ENCODE peak calls at places on chromosomes 11 and 22, in four cellular contexts. X is tibial artery, C is AG10803, K is fibroblast of lung. I is an unnamed sample.

GRCh38 chr11:13415201-13415600 is 47.8 kb downstream of the BTBD10 start:
- DNase-seq in X (no peak), C (no peak), K (no peak), I (no peak)

GRCh38 chr11:98115873-98116272 is 904.9 kb upstream of the CNTN5 start:
- DNase-seq in X (no peak), C (no peak), K (no peak), I (no peak)

GRCh38 chr11:84719935-84720577 is 907.1 kb downstream of the DLG2 start:
- DNase-seq in X (no peak), C (no peak), K (no peak), I (no peak)

GRCh38 chr11:64227405-64227956 is 1.4 kb downstream of the NUDT22 start:
- DNase-seq in X (no peak), C (no peak), K (peak; percentile 27), I (no peak)

GRCh38 chr11:125063429-125064043 is 431 bp downstream of the SLC37A2 start:
- DNase-seq in X (no peak), C (no peak), K (no peak), I (no peak)

GRCh38 chr22:37000676-37001534 is 18.3 kb downstream of the TST start:
- DNase-seq in X (no peak), C (no peak), K (no peak), I (no peak)

GRCh38 chr11:104625246-104625645 is 273.0 kb downstream of the CASP12 start:
- DNase-seq in X (no peak), C (peak; percentile 17), K (peak; percentile 72), I (no peak)

GRCh38 chr22:42905217-42905616 is 48.1 kb upstream of the ARFGAP3 start:
- DNase-seq in X (no peak), C (no peak), K (no peak), I (no peak)

GRCh38 chr11:44960200-44960845 is 9.6 kb upstream of the TP53I11 start:
- DNase-seq in X (no peak), C (no peak), K (peak; percentile 36), I (no peak)

GRCh38 chr22:23553922-23554870 is 25.9 kb downstream of the IGLL1 start:
- DNase-seq in X (no peak), C (no peak), K (no peak), I (no peak)

GRCh38 chr22:35177811-35178210 is 79.5 kb upstream of the HMGXB4 start:
- DNase-seq in X (no peak), C (no peak), K (no peak), I (no peak)
- TF ChIP-seq CTCF in X (no peak), C (no peak), K (no peak), I (no peak)

DNA sequence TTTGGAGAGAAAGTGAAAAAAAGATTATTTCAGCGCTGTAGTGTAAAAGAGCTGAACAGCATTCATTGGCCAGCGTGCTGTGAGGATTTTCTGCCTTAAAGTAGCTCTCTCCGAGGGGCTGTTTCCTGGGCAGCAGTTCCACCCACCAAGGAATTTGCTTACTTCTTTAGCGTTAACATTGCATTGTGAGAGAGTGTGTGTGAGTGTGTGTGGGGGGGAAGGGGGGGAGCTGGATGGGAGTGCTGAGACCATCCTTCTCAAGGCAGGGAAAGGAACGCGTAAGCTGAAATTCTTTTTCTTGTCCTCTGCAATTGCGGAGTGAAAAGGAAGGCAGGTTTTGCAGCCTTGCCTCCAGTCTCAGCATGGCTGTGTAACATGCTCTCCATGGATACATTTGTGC is 160.0 kb upstream of the NAV2 start:
- DNase-seq in X (no peak), C (no peak), K (no peak), I (no peak)
- TF ChIP-seq CTCF in X (no peak), C (no peak), K (no peak), I (no peak)

GRCh38 chr11:48020092-48020755 is 39.9 kb downstream of the PTPRJ start:
- DNase-seq in X (no peak), C (no peak), K (no peak), I (peak; percentile 87)
- TF ChIP-seq CTCF in X (no peak), C (no peak), K (no peak), I (peak; percentile 50)

GRCh38 chr11:68113986-68114385 is 7.2 kb downstream of the CHKA start:
- DNase-seq in X (no peak), C (peak; percentile 47), K (no peak), I (no peak)
- TF ChIP-seq CTCF in X (no peak), C (peak; percentile 28), K (no peak), I (no peak)

GRCh38 chr22:45866398-45867117 is 110.4 kb downstream of the WNT7B start:
- DNase-seq in X (no peak), C (no peak), K (no peak), I (no peak)

GRCh38 chr22:45863981-45864751 is 112.8 kb downstream of the WNT7B start:
- DNase-seq in X (peak; percentile 65), C (peak; percentile 61), K (peak; percentile 78), I (no peak)

GRCh38 chr22:45864959-45865496 is 111.9 kb downstream of the WNT7B start:
- DNase-seq in X (no peak), C (no peak), K (no peak), I (no peak)

GRCh38 chr22:45867118-45867905 is 109.7 kb downstream of the WNT7B start:
- DNase-seq in X (no peak), C (peak; percentile 35), K (no peak), I (no peak)

DNA sequence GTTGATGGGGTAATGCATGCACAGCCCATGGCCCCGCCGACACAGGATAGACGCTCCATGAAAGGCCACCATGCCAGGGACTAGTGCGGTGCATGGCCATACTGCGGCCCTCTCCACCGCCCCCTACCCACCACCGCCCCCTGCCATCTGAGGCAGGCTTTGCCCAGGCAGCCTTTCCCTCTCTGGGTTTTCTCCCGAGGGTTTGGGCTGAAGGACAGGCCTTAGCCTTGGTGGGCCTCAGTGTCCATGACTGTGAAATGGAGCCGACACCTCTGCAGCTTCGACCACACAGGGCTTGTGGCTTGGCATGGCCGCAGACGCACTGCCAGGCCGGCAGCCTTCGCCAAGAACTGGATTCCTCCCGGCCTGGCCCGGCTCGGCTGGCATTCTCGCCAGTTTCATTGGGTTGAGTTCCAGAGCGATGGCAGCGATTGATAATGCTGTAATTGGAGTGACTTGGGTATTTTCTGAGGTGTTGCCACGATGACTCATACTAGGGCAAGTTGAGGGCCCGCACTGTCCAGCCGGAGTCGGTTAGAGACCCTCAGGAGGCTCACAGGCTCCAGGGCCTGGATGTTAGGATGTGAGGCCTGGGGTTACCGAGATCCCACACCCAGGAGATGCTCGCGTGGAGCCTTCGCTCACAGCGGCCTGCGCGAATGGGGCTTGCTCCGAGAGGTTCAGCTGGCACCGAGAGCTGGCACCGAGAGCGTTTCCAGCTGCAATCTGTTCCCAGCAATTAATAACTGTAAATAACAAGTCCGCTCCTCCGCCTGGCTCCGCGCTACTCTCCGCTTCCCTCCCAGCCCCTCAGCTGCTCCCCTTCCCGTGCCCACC is 111.2 kb downstream of the WNT7B start:
- DNase-seq in X (no peak), C (no peak), K (no peak), I (no peak)
- TF ChIP-seq CTCF in X (no peak), C (no peak), K (no peak), I (no peak)

GRCh38 chr11:77467233-77467632 is 6.7 kb downstream of the PAK1 start:
- DNase-seq in X (no peak), C (no peak), K (no peak), I (no peak)

GRCh38 chr11:77467993-77468392 is 5.9 kb downstream of the PAK1 start:
- DNase-seq in X (no peak), C (peak; percentile 14), K (no peak), I (no peak)

GRCh38 chr11:77470504-77470903 is 3.4 kb downstream of the PAK1 start:
- DNase-seq in X (no peak), C (no peak), K (no peak), I (no peak)

GRCh38 chr11:77470971-77471370 is 2.9 kb downstream of the PAK1 start:
- DNase-seq in X (no peak), C (no peak), K (no peak), I (no peak)

DNA sequence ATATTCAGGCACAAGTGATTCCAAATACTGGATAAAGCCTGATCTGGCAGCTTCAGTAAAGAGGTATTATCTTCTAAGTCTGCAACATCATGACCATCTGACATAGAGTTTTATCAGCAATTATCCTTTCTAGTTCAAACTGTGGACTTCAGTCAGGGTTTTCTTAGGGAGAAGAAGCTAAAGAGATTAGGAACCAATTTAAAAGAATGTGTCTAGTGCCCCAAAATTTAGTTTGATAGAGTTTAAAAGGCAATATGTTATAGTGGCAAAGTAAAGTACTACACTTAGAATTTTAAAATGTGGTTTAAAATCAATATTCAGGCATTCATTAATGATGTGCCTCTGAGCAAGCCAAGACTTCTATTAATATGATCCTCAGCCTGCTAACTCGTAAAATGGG is 5.4 kb downstream of the PAK1 start:
- DNase-seq in X (no peak), C (no peak), K (no peak), I (no peak)
- TF ChIP-seq CTCF in X (no peak), C (no peak), K (no peak), I (no peak)

DNA sequence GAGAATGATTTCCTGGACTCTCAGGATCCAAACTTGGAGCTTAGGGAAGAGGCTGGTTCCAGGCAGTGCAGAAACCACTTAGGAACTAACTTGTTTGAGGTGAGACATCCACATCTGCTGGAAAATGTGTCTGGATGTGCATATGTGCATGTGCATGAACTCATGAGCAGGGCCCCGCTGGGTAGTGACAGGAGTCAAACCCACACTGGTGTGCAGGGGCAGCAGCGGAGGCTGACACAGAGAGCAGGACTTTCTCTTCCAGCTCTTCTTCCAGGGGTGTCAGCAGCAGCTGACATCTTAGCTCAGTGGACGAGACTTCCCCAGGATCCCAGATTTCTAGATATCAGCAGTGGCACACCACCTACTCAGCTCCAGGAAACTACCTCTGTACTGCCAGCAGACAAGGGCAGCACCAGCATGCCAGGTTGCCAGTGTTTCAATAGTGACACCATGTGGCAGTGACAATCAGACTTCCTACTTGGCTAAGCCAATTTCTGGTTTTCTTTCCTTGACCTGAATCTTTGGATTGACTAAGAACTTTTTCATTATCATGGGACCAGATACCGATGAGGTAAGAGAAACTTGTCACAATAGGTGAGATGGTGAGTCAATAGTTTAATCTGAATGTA is 227.5 kb upstream of the ZC3H12C start:
- DNase-seq in X (no peak), C (no peak), K (no peak), I (no peak)
- TF ChIP-seq CTCF in X (no peak), C (peak; percentile 31), K (no peak), I (no peak)

GRCh38 chr11:721913-722811 is 16.1 kb downstream of the EPS8L2 start:
- DNase-seq in X (no peak), C (no peak), K (no peak), I (no peak)

GRCh38 chr11:723120-723883 is 17.3 kb downstream of the EPS8L2 start:
- DNase-seq in X (no peak), C (peak; percentile 61), K (peak; percentile 44), I (no peak)

GRCh38 chr11:724733-725386 is 18.8 kb downstream of the EPS8L2 start:
- DNase-seq in X (no peak), C (no peak), K (no peak), I (no peak)

GRCh38 chr11:725624-726202 is 19.7 kb downstream of the EPS8L2 start:
- DNase-seq in X (no peak), C (no peak), K (no peak), I (no peak)

GRCh38 chr11:724063-724732 is 18.2 kb downstream of the EPS8L2 start:
- DNase-seq in X (no peak), C (no peak), K (no peak), I (no peak)
- TF ChIP-seq CTCF in X (no peak), C (no peak), K (no peak), I (no peak)

GRCh38 chr11:119101367-119101758 is 290 bp downstream of the DPAGT1 start:
- DNase-seq in X (no peak), C (no peak), K (no peak), I (no peak)
- TF ChIP-seq CTCF in X (no peak), C (peak; percentile 17), K (no peak), I (no peak)